ENCODE peak calls at places on chromosome 18, in eight cellular contexts. T, V, Y, W, H, M, L and Z are unnamed samples.

GRCh38 chr18:58687871-58688308 is 16.6 kb downstream of the MALT1 start:
- DNase-seq in T (no peak), V (peak; percentile 45), Y (no peak), W (no peak), H (no peak), M (no peak), L (no peak), Z (no peak)

GRCh38 chr18:23059541-23060465 is 75.5 kb upstream of the CABLES1 start:
- DNase-seq in T (no peak), V (no peak), Y (no peak), W (no peak), H (no peak), M (no peak), L (no peak), Z (no peak)

GRCh38 chr18:40874233-40874632 is 1080.8 kb upstream of the PIK3C3 start:
- DNase-seq in T (peak; percentile 34), V (no peak), Y (no peak), W (no peak), H (no peak), M (peak; percentile 96), L (peak; percentile 75), Z (no peak)

GRCh38 chr18:35547008-35547605 is 34.4 kb upstream of the GALNT1 start:
- DNase-seq in T (no peak), V (no peak), Y (no peak), W (no peak), H (no peak), M (no peak), L (no peak), Z (no peak)

GRCh38 chr18:55322176-55322735 is 265.7 kb downstream of the TCF4 start:
- DNase-seq in T (peak; percentile 96), V (no peak), Y (peak; percentile 1), W (peak; percentile 27), H (peak; percentile 61), M (peak; percentile 75), L (peak; percentile 97), Z (peak; percentile 88)

GRCh38 chr18:24446453-24446852 is 14.0 kb upstream of the HRH4 start:
- DNase-seq in T (no peak), V (no peak), Y (no peak), W (no peak), H (no peak), M (no peak), L (no peak), Z (no peak)

GRCh38 chr18:47754311-47755101 is 176.0 kb downstream of the SMAD2 start:
- DNase-seq in T (no peak), V (peak; percentile 26), Y (peak; percentile 26), W (peak; percentile 78), H (peak; percentile 51), M (peak; percentile 17), L (peak; percentile 13), Z (no peak)

GRCh38 chr18:77106331-77106730 is 26.3 kb downstream of the MBP start:
- DNase-seq in T (no peak), V (peak; percentile 62), Y (no peak), W (no peak), H (no peak), M (no peak), L (no peak), Z (no peak)

GRCh38 chr18:65587491-65587890 is 163.3 kb upstream of the CDH7 start:
- DNase-seq in T (no peak), V (no peak), Y (no peak), W (no peak), H (no peak), M (peak; percentile 19), L (no peak), Z (no peak)

GRCh38 chr18:41642756-41643155 is 312.3 kb upstream of the PIK3C3 start:
- DNase-seq in T (no peak), V (no peak), Y (no peak), W (no peak), H (no peak), M (peak; percentile 64), L (no peak), Z (no peak)

GRCh38 chr18:63454497-63454896 is 22.3 kb upstream of the SERPINB5 start:
- DNase-seq in T (peak; percentile 4), V (no peak), Y (peak; percentile 28), W (no peak), H (no peak), M (peak; percentile 94), L (no peak), Z (no peak)

GRCh38 chr18:48749768-48750167 is 201.0 kb downstream of the SMAD7 start:
- DNase-seq in T (peak; percentile 53), V (no peak), Y (no peak), W (no peak), H (no peak), M (no peak), L (peak; percentile 50), Z (peak; percentile 84)

GRCh38 chr18:6341303-6341702 is 73.4 kb downstream of the L3MBTL4 start:
- DNase-seq in T (no peak), V (no peak), Y (no peak), W (no peak), H (no peak), M (no peak), L (no peak), Z (no peak)

GRCh38 chr18:68847219-68847860 is 49.5 kb downstream of the CCDC102B start:
- DNase-seq in T (peak; percentile 59), V (no peak), Y (no peak), W (no peak), H (peak; percentile 1), M (peak; percentile 44), L (peak; percentile 71), Z (peak; percentile 34)
- TF ChIP-seq CTCF in T (peak; percentile 63), V (peak; percentile 59), Y (peak; percentile 51), W (peak; percentile 84), H (no peak), M (peak; percentile 29), L (peak; percentile 68), Z (peak; percentile 43)

GRCh38 chr18:49768051-49768391 is 45.3 kb downstream of the ACAA2 start:
- DNase-seq in T (peak; percentile 80), V (no peak), Y (peak; percentile 7), W (peak; percentile 44), H (peak; percentile 61), M (peak; percentile 79), L (peak; percentile 84), Z (peak; percentile 59)
- TF ChIP-seq CTCF in T (peak; percentile 91), V (no peak), Y (peak; percentile 49), W (peak; percentile 84), H (peak; percentile 70), M (peak; percentile 84), L (peak; percentile 86), Z (peak; percentile 94)

GRCh38 chr18:34225218-34225553 is 473 bp upstream of the NOL4 start:
- DNase-seq in T (no peak), V (no peak), Y (no peak), W (no peak), H (no peak), M (no peak), L (no peak), Z (no peak)
- TF ChIP-seq CTCF in T (no peak), V (no peak), Y (no peak), W (no peak), H (no peak), M (no peak), L (no peak), Z (no peak)

DNA sequence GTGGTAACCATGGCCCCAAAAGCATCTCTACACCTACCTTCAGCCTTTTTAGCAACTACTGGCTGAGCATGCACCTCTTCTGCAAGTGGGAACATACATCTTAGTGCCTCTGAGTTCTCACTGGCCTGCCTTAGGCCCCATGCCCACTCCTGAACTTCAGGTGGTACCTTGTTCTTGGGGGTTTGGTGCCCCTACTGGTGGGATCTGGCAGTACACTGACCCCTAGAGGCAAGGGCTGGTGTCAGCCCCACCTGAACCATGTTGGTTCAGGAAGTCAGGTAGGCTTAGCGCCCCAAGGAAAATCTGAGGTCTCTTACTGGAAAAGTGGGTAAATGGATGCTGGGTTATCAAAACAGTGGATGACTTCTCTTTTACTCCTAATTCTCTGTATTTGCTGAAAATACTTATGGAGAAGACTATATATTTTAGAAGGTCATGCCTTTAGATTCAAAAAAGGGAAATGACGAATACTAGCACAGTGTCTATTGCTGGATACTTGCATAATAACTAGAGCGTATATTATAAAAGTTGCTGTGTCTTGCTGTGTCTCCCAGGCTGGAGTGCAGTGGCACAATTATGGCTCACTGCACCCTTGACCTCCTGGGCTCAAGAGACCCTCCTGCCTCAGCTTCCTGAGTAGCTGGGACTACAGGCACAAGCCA is 84.6 kb downstream of the RAB31 start:
- DNase-seq in T (no peak), V (no peak), Y (no peak), W (no peak), H (peak; percentile 50), M (no peak), L (no peak), Z (no peak)
- TF ChIP-seq CTCF in T (peak; percentile 57), V (peak; percentile 39), Y (peak; percentile 14), W (peak; percentile 39), H (peak; percentile 55), M (peak; percentile 41), L (peak; percentile 65), Z (peak; percentile 43)

GRCh38 chr18:52409732-52410131 is 69.7 kb downstream of the DCC start:
- DNase-seq in T (no peak), V (no peak), Y (peak; percentile 1), W (no peak), H (peak; percentile 3), M (peak; percentile 8), L (no peak), Z (no peak)
- TF ChIP-seq CTCF in T (no peak), V (no peak), Y (no peak), W (no peak), H (no peak), M (no peak), L (no peak), Z (no peak)

GRCh38 chr18:44901283-44901682 is 220.6 kb downstream of the SETBP1 start:
- DNase-seq in T (no peak), V (no peak), Y (no peak), W (no peak), H (no peak), M (no peak), L (peak; percentile 12), Z (no peak)
- TF ChIP-seq CTCF in T (peak; percentile 12), V (no peak), Y (no peak), W (no peak), H (no peak), M (peak; percentile 40), L (peak; percentile 57), Z (no peak)

DNA sequence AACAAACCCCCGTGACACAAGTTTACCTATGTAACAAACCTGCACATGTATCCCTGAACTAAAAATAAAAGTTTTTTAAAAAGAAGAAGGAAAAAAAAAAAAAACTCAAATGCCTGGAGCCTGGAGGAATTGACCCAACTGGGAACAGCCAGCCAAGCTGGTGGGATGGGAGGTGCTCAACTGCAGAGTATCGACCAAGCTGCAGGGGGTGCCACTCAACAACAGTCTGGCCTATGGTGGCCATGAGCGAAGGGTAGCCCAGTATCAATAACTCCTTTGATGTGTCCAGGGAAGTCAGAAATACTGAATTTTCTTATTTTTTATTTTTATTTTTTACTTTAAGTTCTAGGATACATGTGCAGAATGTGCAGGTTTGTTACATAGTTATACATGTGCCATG is 310.3 kb upstream of the DLGAP1 start:
- DNase-seq in T (no peak), V (no peak), Y (no peak), W (no peak), H (no peak), M (no peak), L (no peak), Z (no peak)
- TF ChIP-seq CTCF in T (no peak), V (no peak), Y (no peak), W (no peak), H (no peak), M (no peak), L (no peak), Z (no peak)

DNA sequence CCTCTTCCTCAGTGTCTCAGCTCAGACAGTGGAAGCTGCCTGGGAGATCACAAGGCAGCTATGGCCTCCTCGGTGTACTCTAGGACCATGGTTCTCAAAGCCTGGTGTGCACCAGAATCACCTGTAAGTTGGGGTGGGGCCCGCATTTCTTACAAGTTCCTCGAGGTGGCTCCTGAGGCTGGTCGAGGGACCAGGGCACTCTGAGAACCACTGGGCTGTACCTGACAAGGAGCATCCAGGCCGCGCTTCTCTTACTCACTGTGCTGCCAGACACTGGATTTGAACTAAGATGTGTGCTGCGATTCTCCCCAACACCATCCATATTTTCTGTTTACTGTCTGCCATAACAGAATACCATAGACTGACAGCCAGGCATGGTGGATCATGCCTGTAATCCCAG is 59.5 kb downstream of the DIPK1C start:
- DNase-seq in T (no peak), V (no peak), Y (no peak), W (no peak), H (peak; percentile 29), M (no peak), L (no peak), Z (no peak)
- TF ChIP-seq CTCF in T (no peak), V (no peak), Y (no peak), W (no peak), H (no peak), M (peak; percentile 16), L (no peak), Z (no peak)